ENCODE peak calls at places on chromosome 2, in four cellular contexts. H, W, A and L are unnamed samples.

GRCh38 chr2:54546925-54547324 is 90.8 kb downstream of the SPTBN1 start:
- DNase-seq in H (no peak), W (peak; percentile 14), A (no peak), L (no peak)

GRCh38 chr2:54384301-54385035 is 71.7 kb upstream of the SPTBN1 start:
- DNase-seq in H (no peak), W (no peak), A (peak; percentile 45), L (no peak)

GRCh38 chr2:214220251-214220650 is 190.6 kb upstream of the VWC2L start:
- DNase-seq in H (no peak), W (no peak), A (no peak), L (no peak)

GRCh38 chr2:219566640-219567039 is 4.7 kb downstream of the OBSL1 start:
- DNase-seq in H (no peak), W (no peak), A (no peak), L (no peak)

GRCh38 chr2:18336975-18337374 is 223.5 kb downstream of the RDH14 start:
- DNase-seq in H (no peak), W (no peak), A (no peak), L (no peak)

GRCh38 chr2:5482929-5483331 is 209.3 kb upstream of the SOX11 start:
- DNase-seq in H (no peak), W (no peak), A (no peak), L (no peak)

GRCh38 chr2:224008702-224009261 is 30.3 kb downstream of the SERPINE2 start:
- DNase-seq in H (no peak), W (no peak), A (no peak), L (no peak)

GRCh38 chr2:71600572-71600971 is 147.2 kb downstream of the DYSF start:
- DNase-seq in H (no peak), W (no peak), A (no peak), L (no peak)

GRCh38 chr2:73386342-73386868 is 769 bp downstream of the ALMS1 start:
- DNase-seq in H (no peak), W (no peak), A (no peak), L (no peak)

GRCh38 chr2:216665717-216666116 is 29.6 kb downstream of the IGFBP5 start:
- DNase-seq in H (no peak), W (no peak), A (no peak), L (no peak)

GRCh38 chr2:209495855-209496585 is 72.2 kb downstream of the MAP2 start:
- DNase-seq in H (peak; percentile 98), W (no peak), A (no peak), L (no peak)

GRCh38 chr2:233270366-233270765 is 18.9 kb downstream of the ATG16L1 start:
- DNase-seq in H (no peak), W (no peak), A (no peak), L (no peak)

GRCh38 chr2:75787532-75788132 is 76.9 kb upstream of the GCFC2 start:
- DNase-seq in H (peak; percentile 38), W (peak; percentile 58), A (no peak), L (peak; percentile 66)

GRCh38 chr2:126627623-126628022 is 28.3 kb upstream of the GYPC start:
- DNase-seq in H (no peak), W (no peak), A (no peak), L (no peak)

GRCh38 chr2:28449489-28450395 is 46.1 kb upstream of the PLB1 start:
- DNase-seq in H (peak; percentile 78), W (no peak), A (no peak), L (no peak)

GRCh38 chr2:109089602-109090300 is 39.3 kb upstream of the SH3RF3 start:
- DNase-seq in H (no peak), W (peak; percentile 51), A (no peak), L (no peak)

GRCh38 chr2:153871231-153872221 is at the start of gene GALNT13:
- DNase-seq in H (no peak), W (peak; percentile 88), A (peak; percentile 83), L (no peak)

GRCh38 chr2:172354347-172354746 is 73.0 kb upstream of the ITGA6 start:
- DNase-seq in H (no peak), W (no peak), A (no peak), L (no peak)

GRCh38 chr2:114354199-114354598 is 88.2 kb upstream of the DPP10 start:
- DNase-seq in H (no peak), W (no peak), A (no peak), L (no peak)

GRCh38 chr2:240309214-240309613 is 126.2 kb upstream of the GPC1 start:
- DNase-seq in H (no peak), W (no peak), A (no peak), L (no peak)

GRCh38 chr2:112627060-112628040 is 18.4 kb upstream of the SLC20A1 start:
- DNase-seq in H (peak; percentile 91), W (no peak), A (peak; percentile 19), L (no peak)

GRCh38 chr2:11248-11941 is 34.9 kb downstream of the FAM110C start:
- DNase-seq in H (peak; percentile 40), W (peak; percentile 46), A (no peak), L (peak; percentile 86)

GRCh38 chr2:238202326-238203103 is 980 bp downstream of the ILKAP start:
- DNase-seq in H (peak; percentile 19), W (peak; percentile 39), A (no peak), L (peak; percentile 15)

GRCh38 chr2:111209045-111209514 is 88.4 kb downstream of the BCL2L11 start:
- DNase-seq in H (peak; percentile 84), W (peak; percentile 96), A (no peak), L (peak; percentile 43)

GRCh38 chr2:7888876-7889275 is 793.0 kb upstream of the ID2 start:
- DNase-seq in H (no peak), W (no peak), A (no peak), L (no peak)

GRCh38 chr2:221850076-221850475 is 278.0 kb upstream of the EPHA4 start:
- DNase-seq in H (no peak), W (no peak), A (no peak), L (no peak)

GRCh38 chr2:10544252-10544651 is 96.1 kb upstream of the ODC1 start:
- DNase-seq in H (no peak), W (no peak), A (no peak), L (no peak)

GRCh38 chr2:63488118-63488713 is 100.1 kb downstream of the WDPCP start:
- DNase-seq in H (peak; percentile 12), W (peak; percentile 26), A (no peak), L (peak; percentile 49)

GRCh38 chr2:71575966-71576365 is 122.6 kb downstream of the DYSF start:
- DNase-seq in H (no peak), W (no peak), A (peak; percentile 50), L (no peak)

GRCh38 chr2:241123816-241124536 is 21.9 kb upstream of the MTERF4 start:
- DNase-seq in H (no peak), W (no peak), A (peak; percentile 45), L (no peak)

GRCh38 chr2:95386031-95386430 is 16.5 kb upstream of the FAHD2A start:
- DNase-seq in H (no peak), W (no peak), A (no peak), L (no peak)

GRCh38 chr2:44005831-44006230 is 10.0 kb upstream of the LRPPRC start:
- DNase-seq in H (no peak), W (no peak), A (no peak), L (no peak)

GRCh38 chr2:11771971-11772615 is 25.7 kb downstream of the LPIN1 start:
- DNase-seq in H (no peak), W (no peak), A (no peak), L (no peak)

GRCh38 chr2:183037281-183037659 is 987 bp downstream of the NCKAP1 start:
- DNase-seq in H (peak; percentile 36), W (no peak), A (no peak), L (no peak)

GRCh38 chr2:71511776-71512175 is 58.4 kb downstream of the DYSF start:
- DNase-seq in H (no peak), W (no peak), A (no peak), L (no peak)

GRCh38 chr2:108560241-108560811 is 26.1 kb downstream of the LIMS1 start:
- DNase-seq in H (no peak), W (no peak), A (no peak), L (no peak)

GRCh38 chr2:240919786-240920782 is 13.9 kb downstream of the CROCC2 start:
- DNase-seq in H (no peak), W (no peak), A (peak; percentile 3), L (no peak)